ENCODE peak calls at places on chromosomes 5 and 9, in ten cellular contexts. Q, B, Y, I, M, K, S, G, P and X are unnamed samples.

GRCh38 chr5:124918618-124919017 is 172.2 kb upstream of the ZNF608 start:
- DNase-seq in Q (no peak), B (no peak), Y (no peak), I (no peak), M (no peak), K (no peak), S (no peak), G (no peak), P (no peak), X (no peak)

GRCh38 chr9:86659413-86660046 is 287.8 kb downstream of the GAS1 start:
- DNase-seq in Q (no peak), B (no peak), Y (no peak), I (no peak), M (no peak), K (peak), S (no peak), G (no peak), P (no peak), X (no peak)

GRCh38 chr5:43606351-43606750 is 3.4 kb downstream of the NNT start:
- DNase-seq in Q (no peak), B (no peak), Y (no peak), I (no peak), M (no peak), K (no peak), S (no peak), G (no peak), P (no peak), X (no peak)

GRCh38 chr5:103035701-103036100 is 84.2 kb downstream of the GIN1 start:
- DNase-seq in Q (no peak), B (no peak), Y (no peak), I (no peak), M (no peak), K (no peak), S (no peak), G (no peak), P (no peak), X (no peak)

GRCh38 chr9:120713257-120714087 is 798 bp downstream of the MEGF9 start:
- DNase-seq in Q (peak), B (peak), Y (no peak), I (no peak), M (peak), K (no peak), S (peak), G (peak), P (peak), X (peak)

GRCh38 chr5:140295414-140295813 is 7.5 kb downstream of the PFDN1 start:
- DNase-seq in Q (no peak), B (no peak), Y (no peak), I (peak), M (peak), K (peak), S (peak), G (no peak), P (peak), X (no peak)

GRCh38 chr9:120175031-120175430 is 404.9 kb downstream of the CDK5RAP2 start:
- DNase-seq in Q (no peak), B (no peak), Y (no peak), I (no peak), M (no peak), K (no peak), S (no peak), G (no peak), P (no peak), X (no peak)

GRCh38 chr5:137613554-137614265 is 114.6 kb upstream of the SPOCK1 start:
- DNase-seq in Q (no peak), B (no peak), Y (no peak), I (no peak), M (no peak), K (peak), S (no peak), G (no peak), P (no peak), X (no peak)

GRCh38 chr9:127858041-127858512 is 3.6 kb upstream of the ENG start:
- DNase-seq in Q (no peak), B (peak), Y (no peak), I (no peak), M (no peak), K (no peak), S (peak), G (peak), P (no peak), X (peak)

GRCh38 chr5:146041180-146041789 is 64.1 kb downstream of the PLAC8L1 start:
- DNase-seq in Q (no peak), B (no peak), Y (no peak), I (no peak), M (no peak), K (no peak), S (no peak), G (no peak), P (no peak), X (no peak)

GRCh38 chr5:119070578-119070827 is 384 bp upstream of the DMXL1 start:
- DNase-seq in Q (peak), B (no peak), Y (no peak), I (no peak), M (no peak), K (no peak), S (no peak), G (no peak), P (peak), X (peak)

GRCh38 chr9:135330307-135330631 is 149.3 kb upstream of the PPP1R26 start:
- DNase-seq in Q (no peak), B (no peak), Y (no peak), I (no peak), M (no peak), K (no peak), S (peak), G (peak), P (no peak), X (no peak)

GRCh38 chr9:106785200-106785599 is 77.8 kb upstream of the ZNF462 start:
- DNase-seq in Q (no peak), B (no peak), Y (no peak), I (no peak), M (no peak), K (no peak), S (no peak), G (no peak), P (no peak), X (no peak)

GRCh38 chr5:94545870-94546625 is 72.4 kb downstream of the KIAA0825 start:
- DNase-seq in Q (no peak), B (no peak), Y (no peak), I (no peak), M (no peak), K (no peak), S (no peak), G (no peak), P (no peak), X (no peak)

DNA sequence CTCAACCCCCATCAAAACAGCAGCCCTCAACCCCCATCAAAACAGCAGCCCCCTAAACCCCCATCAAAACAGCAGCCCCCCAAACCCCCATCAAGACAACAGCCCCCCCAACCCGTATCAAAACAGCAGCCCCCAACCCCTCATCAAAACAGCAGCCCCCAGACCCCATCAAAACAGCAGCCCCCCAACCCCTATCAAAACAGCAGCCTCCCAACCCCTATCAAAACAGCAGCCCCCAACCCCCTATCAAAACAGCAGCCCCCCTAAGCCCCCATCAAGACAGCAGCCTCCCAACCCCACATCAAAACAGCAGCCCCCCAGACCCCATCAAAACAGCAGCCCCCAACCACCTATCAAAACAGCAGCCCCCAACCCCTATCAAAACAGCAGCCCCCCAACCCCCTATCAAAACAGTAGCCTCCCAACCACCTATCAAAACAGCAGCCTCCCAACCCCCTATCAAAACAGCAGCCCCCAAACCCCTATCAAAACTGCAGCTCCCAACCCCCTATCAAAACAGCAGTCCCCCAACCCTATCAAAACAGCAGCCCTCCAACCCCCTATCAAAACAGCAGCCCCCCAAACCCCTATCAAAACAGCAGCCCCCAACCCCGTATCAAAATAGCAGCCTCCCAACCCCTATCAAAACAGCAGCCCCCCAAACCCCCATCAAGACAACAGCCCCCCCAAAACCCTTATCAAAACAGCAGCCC is 1.2 kb downstream of the TPPP start:
- DNase-seq in Q (no peak), B (no peak), Y (no peak), I (no peak), M (no peak), K (no peak), S (no peak), G (peak), P (no peak), X (no peak)
- H3K27ac ChIP-seq in Q (no peak), B (no peak), Y (no peak), I (no peak), M (peak), K (no peak), S (no peak), G (no peak), P (no peak), X (no peak)

GRCh38 chr5:132479073-132479811 is 11.3 kb downstream of the IRF1 start:
- DNase-seq in Q (no peak), B (no peak), Y (no peak), I (no peak), M (peak), K (no peak), S (no peak), G (no peak), P (no peak), X (peak)

GRCh38 chr5:132483101-132483500 is 7.5 kb downstream of the IRF1 start:
- DNase-seq in Q (no peak), B (no peak), Y (no peak), I (no peak), M (peak), K (no peak), S (no peak), G (peak), P (no peak), X (no peak)

GRCh38 chr5:132480546-132481242 is 9.9 kb downstream of the IRF1 start:
- DNase-seq in Q (no peak), B (no peak), Y (no peak), I (no peak), M (peak), K (no peak), S (no peak), G (no peak), P (no peak), X (no peak)

GRCh38 chr5:132479812-132480441 is 10.6 kb downstream of the IRF1 start:
- DNase-seq in Q (no peak), B (no peak), Y (no peak), I (no peak), M (peak), K (no peak), S (no peak), G (no peak), P (no peak), X (peak)

DNA sequence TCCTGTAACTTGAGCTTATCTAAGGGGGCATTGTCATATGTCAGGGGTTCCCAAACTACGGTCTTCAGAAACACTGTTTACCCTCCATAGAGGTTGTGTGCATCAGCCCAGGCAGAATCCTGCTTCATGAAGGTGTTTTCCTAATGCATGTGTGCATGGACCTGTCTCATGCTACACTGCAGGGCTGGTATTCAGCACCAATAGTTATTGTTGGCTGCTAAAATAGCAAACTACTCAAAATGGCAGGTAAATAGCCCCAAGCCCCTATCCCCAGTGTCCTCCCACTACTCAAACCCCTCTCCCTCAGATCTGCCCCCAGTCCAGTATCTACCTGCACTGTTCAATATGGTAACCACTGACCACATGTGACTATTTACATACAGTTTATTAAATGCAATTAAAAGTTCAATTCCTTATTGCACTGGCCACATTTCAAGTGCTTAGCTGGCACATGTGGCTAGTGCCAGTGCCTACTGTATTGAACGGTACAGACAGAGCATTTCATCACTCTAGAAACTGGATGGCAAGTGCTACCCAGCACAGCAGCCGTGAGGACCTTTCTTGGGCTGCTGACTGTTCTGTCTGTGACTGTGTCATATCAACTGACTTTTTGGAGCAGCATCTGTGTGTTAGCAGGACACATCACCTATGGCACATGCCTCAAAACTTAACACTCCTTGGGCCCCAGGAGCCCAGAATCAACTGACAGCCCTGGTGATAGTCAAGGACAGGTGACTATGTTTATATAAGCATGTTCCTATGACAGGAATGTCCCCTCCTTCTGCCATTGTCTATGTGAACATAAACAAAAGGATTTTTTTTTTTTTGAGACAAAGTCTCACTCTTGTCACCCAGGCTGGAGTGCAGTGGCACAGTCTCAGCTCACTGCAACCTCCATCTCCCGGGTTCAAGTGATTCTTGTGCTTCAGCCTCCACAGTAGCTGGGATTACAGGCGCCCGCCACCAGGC is 9.0 kb downstream of the IRF1 start:
- DNase-seq in Q (no peak), B (no peak), Y (no peak), I (no peak), M (peak), K (no peak), S (no peak), G (no peak), P (no peak), X (no peak)
- TF ChIP-seq POLR2A in Q (no peak), B (no peak), Y (no peak), I (no peak), M (no peak), K (peak), S (no peak), G (no peak), P (no peak), X (no peak)

GRCh38 chr5:68777145-68777544 is 316.7 kb upstream of the SLC30A5 start:
- DNase-seq in Q (no peak), B (no peak), Y (no peak), I (no peak), M (no peak), K (no peak), S (no peak), G (no peak), P (no peak), X (no peak)
- H3K27ac ChIP-seq in Q (no peak), B (no peak), Y (no peak), I (no peak), M (no peak), K (no peak), S (no peak), G (no peak), P (no peak), X (no peak)

DNA sequence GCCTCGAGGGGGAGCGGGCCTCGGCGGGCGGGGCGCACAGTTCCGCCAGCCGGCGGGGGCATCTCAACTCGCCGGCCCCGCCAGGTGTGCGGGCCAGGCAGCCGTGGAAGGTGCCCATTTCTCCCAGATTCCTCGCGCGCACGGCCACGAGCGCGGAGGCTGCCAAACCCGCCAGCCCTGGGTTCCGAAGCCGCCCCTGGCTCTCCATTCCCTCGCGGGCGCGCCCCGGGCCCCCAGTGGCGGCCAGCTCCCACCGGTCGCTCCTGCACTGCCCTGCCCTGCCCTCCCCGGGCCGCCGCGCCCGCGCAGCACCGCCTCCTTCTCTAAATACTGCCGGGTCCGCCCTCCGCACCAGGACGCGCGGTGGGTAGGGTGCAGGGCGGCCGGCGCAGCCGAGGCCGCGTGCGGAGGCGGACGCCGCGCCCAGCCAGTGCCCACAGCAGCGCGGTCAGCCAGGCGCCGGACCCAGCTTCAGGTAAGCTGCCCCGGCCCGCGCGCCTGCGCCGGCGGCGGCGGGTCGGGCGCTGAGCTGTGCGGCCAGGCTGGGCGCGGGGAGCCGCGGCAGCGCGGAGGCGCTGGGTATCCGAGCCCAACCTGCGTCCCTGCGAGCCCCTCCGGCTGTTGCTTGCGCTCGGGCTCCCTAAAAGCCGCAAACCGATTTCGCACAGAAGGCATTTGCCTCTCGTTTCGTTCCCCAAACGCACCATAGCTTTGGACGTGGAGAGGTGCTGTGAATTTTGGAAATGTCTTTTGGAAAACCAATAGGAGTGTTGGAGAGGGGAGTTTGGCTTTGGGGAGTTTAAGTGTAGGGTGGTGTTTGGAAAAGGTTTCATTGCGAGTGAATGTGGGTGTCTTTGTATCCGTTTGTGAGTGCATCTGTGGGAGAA is at the start of gene TMEM171:
- DNase-seq in Q (peak), B (peak), Y (peak), I (no peak), M (no peak), K (peak), S (peak), G (peak), P (no peak), X (peak)
- TF ChIP-seq POLR2A in Q (peak), B (no peak), Y (peak), I (no peak), M (no peak), K (no peak), S (peak), G (no peak), P (peak), X (peak)

GRCh38 chr5:149750596-149750995 is 20.5 kb downstream of the PPARGC1B start:
- DNase-seq in Q (no peak), B (no peak), Y (no peak), I (no peak), M (no peak), K (no peak), S (no peak), G (no peak), P (no peak), X (peak)
- H3K27ac ChIP-seq in Q (no peak), B (no peak), Y (no peak), I (no peak), M (peak), K (no peak), S (no peak), G (no peak), P (peak), X (no peak)